ENCODE peak calls at places on chromosomes 11 and 22, in six cellular contexts. I is testis, P is prostate gland, E is A549, W is IMR-90, U is uterus. O is an unnamed sample.

GRCh38 chr11:123438191-123438627 is 8.1 kb downstream of the GRAMD1B start:
- DNase-seq in I (no peak), P (no peak), E (no peak), W (peak), U (no peak), O (no peak)

GRCh38 chr11:73969091-73969490 is 13.6 kb downstream of the UCP2 start:
- DNase-seq in I (no peak), P (no peak), E (no peak), W (no peak), U (no peak), O (no peak)

GRCh38 chr11:118050208-118050891 is 26.5 kb upstream of the TMPRSS4 start:
- DNase-seq in I (no peak), P (no peak), E (no peak), W (no peak), U (no peak), O (no peak)

GRCh38 chr22:44181033-44181911 is 547 bp downstream of the PARVG start:
- DNase-seq in I (no peak), P (no peak), E (no peak), W (no peak), U (no peak), O (no peak)

GRCh38 chr11:7640826-7641225 is 32.5 kb downstream of the CYB5R2 start:
- DNase-seq in I (no peak), P (no peak), E (no peak), W (no peak), U (no peak), O (no peak)

GRCh38 chr11:47415949-47416472 is 7.6 kb downstream of the SLC39A13 start:
- DNase-seq in I (peak), P (peak), E (peak), W (peak), U (peak), O (peak)

GRCh38 chr11:114447892-114448291 is 8.6 kb downstream of the REXO2 start:
- DNase-seq in I (no peak), P (no peak), E (no peak), W (peak), U (no peak), O (no peak)

GRCh38 chr11:125315088-125315740 is 150.7 kb downstream of the PKNOX2 start:
- DNase-seq in I (peak), P (no peak), E (no peak), W (peak), U (peak), O (peak)

GRCh38 chr22:36759481-36760159 is 16.3 kb downstream of the IFT27 start:
- DNase-seq in I (no peak), P (no peak), E (no peak), W (no peak), U (no peak), O (no peak)

GRCh38 chr22:24305260-24305692 is 34.6 kb downstream of the SPECC1L start:
- DNase-seq in I (no peak), P (no peak), E (no peak), W (peak), U (no peak), O (no peak)
- TF ChIP-seq POLR2A in I (no peak), P (no peak), E (no peak), W (no peak), U (no peak), O (no peak)

DNA sequence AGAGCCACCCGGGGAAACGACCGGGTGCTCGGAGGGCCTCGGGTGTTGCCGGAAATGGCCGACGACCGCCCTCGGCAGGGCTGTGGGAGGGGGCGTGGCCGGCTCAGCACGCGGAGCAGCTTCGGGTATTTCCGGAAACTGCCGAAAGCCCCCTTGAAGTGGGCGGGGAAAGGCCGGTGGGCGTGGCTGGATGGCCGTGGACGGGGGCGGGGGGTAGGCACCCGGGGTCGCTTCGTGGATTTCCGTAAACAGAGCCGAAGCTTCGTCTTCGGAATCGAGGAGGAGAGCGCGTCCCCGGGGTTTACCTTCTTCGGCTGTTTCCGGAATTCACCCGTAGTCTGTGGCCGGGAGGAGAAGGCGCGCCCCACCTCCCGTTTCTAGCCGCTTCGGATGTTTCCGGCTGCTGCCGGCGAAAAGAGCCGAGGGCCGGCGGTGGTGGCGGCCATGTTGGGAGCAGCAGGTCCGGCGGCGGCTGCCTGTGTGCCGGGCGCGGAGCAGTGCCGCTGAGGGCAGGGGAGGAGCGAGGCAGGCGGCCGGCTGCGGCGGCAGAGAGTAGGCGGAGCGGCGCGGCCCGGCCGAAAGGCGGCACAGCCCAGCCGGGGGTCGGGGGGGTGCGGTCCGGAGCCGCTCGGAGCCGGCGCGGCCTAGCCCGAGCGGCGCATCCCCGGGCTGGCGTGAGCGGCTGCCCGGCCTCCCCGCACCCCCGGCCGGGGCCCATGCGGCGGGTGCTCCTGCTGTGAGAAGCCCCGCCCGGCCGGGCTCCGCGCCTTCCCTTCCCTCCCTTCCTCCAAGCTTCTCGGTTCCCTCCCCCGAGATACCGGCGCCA is at the start of gene MARK2:
- DNase-seq in I (peak), P (peak), E (peak), W (peak), U (peak), O (peak)
- TF ChIP-seq POLR2A in I (peak), P (peak), E (peak), W (peak), U (peak), O (peak)

GRCh38 chr11:130161441-130161840 is 1.9 kb downstream of the ST14 start:
- DNase-seq in I (no peak), P (no peak), E (no peak), W (no peak), U (no peak), O (no peak)

GRCh38 chr11:130157840-130158239 is 1.7 kb upstream of the ST14 start:
- DNase-seq in I (no peak), P (no peak), E (no peak), W (no peak), U (no peak), O (no peak)

GRCh38 chr11:130160460-130161090 is 993 bp downstream of the ST14 start:
- DNase-seq in I (no peak), P (no peak), E (no peak), W (no peak), U (no peak), O (no peak)

GRCh38 chr11:130159139-130159538 is 443 bp upstream of the ST14 start:
- DNase-seq in I (no peak), P (no peak), E (no peak), W (no peak), U (no peak), O (no peak)

DNA sequence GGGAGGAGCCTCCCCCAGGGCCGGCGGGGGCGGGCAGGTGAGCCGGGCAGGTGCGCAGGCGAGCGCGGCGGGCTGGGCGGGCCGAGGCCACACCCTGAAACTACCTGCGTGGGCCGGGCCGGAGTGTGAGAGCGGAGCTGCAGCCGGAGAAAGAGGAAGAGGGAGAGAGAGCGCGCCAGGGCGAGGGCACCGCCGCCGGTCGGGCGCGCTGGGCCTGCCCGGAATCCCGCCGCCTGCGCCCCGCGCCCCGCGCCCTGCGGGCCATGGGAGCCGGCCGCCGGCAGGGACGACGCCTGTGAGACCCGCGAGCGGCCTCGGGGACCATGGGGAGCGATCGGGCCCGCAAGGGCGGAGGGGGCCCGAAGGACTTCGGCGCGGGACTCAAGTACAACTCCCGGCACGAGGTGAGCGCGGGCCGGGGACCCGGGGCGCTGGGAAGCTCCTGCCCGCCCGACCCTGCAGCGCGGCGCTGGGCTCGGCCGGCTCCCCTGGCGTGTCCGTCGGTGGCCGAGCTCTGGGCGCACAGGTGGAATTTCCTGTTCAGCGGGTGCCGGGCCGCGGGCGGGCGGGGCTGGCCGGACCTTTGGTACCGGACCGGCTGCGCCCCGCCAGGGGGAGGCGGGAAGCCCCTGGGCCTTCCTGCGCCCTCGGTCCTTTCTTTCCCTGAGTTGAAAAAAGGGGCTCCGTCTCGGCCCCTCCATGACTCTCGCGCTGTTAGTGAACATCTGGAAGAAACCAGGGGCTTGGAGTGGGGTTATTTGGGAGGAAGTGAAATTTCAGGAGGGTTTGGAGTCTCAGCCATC is at the start of gene ST14:
- DNase-seq in I (no peak), P (peak), E (no peak), W (no peak), U (no peak), O (no peak)
- TF ChIP-seq POLR2A in I (no peak), P (peak), E (no peak), W (no peak), U (peak), O (no peak)

DNA sequence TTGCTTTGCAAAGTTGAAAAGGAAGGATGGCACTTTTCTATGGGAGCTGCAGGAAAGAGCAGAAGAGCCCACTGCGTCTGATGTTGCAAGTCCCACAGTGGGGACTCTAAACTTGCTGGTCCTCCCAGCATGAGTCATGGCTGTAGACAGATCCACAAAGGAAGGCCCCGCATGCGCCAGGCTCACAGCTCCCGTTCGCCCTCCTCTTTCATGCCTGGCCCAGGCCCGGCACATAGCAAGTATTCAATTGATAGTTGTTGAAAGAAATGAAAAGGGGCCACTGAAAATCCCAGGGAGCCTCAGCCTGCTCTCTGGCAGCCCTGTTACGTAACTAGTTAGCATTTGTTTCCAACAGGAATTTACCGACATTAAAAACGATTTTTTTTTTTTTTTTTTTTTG is 18.9 kb downstream of the AP1B1 start:
- DNase-seq in I (peak), P (no peak), E (no peak), W (peak), U (peak), O (peak)
- TF ChIP-seq POLR2A in I (no peak), P (no peak), E (no peak), W (no peak), U (no peak), O (no peak)

GRCh38 chr22:38181453-38182200 is at the start of gene PLA2G6:
- DNase-seq in I (peak), P (peak), E (peak), W (peak), U (peak), O (peak)
- TF ChIP-seq POLR2A in I (peak), P (peak), E (peak), W (peak), U (peak), O (peak)

GRCh38 chr11:67409261-67409666 is 5.4 kb downstream of the TBC1D10C start:
- DNase-seq in I (no peak), P (no peak), E (no peak), W (no peak), U (no peak), O (no peak)
- TF ChIP-seq POLR2A in I (no peak), P (no peak), E (no peak), W (no peak), U (no peak), O (no peak)

GRCh38 chr11:8964324-8965320 is at the start of gene TMEM9B:
- DNase-seq in I (peak), P (peak), E (peak), W (peak), U (peak), O (peak)
- TF ChIP-seq POLR2A in I (peak), P (peak), E (peak), W (peak), U (peak), O (peak)

GRCh38 chr11:8913961-8914660 is 3.1 kb downstream of the AKIP1 start:
- DNase-seq in I (peak), P (no peak), E (peak), W (peak), U (peak), O (peak)

GRCh38 chr11:8914661-8915018 is 3.7 kb downstream of the AKIP1 start:
- DNase-seq in I (no peak), P (no peak), E (no peak), W (no peak), U (no peak), O (no peak)

GRCh38 chr11:8908099-8908498 is 2.9 kb upstream of the AKIP1 start:
- DNase-seq in I (no peak), P (no peak), E (no peak), W (no peak), U (no peak), O (no peak)

GRCh38 chr11:8910662-8911039 is 338 bp upstream of the AKIP1 start:
- DNase-seq in I (no peak), P (no peak), E (no peak), W (no peak), U (no peak), O (no peak)

DNA sequence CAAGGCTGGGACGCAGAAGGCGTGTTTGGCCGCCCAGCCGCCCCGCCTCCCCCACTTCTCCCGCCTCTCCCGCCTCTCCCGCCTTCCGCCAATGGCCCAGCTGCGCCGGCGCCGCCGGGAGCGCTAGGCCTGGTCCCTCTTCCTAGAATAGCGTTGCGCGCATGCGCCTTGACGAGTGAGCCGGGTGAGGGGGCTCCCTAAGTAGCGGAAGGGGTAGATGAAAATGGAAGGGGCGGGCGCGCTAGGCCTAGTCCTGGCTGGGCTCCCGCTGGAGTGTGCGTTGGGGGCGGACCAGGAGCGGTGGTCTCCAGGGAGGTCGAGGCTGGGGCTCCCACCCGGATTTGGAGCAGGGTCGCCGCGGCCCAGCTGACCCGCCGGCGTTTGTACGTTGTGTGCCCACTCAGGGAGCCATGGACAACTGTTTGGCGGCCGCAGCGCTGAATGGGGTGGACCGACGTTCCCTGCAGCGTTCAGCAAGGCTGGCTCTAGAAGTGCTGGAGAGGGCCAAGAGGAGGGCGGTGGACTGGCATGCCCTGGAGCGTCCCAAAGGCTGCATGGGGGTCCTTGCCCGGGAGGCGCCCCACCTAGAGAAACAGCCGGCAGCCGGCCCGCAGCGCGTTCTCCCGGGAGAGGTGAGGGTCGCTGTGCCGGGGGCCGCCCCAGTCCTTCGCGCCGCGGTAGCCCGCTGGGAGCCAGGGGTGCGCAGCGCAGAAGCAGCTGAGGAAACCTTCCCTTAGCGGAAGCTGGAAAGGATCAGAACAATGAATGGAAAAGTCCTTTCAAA is at the start of gene AKIP1:
- DNase-seq in I (peak), P (peak), E (peak), W (peak), U (peak), O (peak)
- TF ChIP-seq POLR2A in I (no peak), P (peak), E (peak), W (peak), U (peak), O (peak)

O was measured in ovary.